ENCODE peak calls at places on chromosomes 6 and 20, in five cellular contexts. R is cardiac muscle cell, A is stomach, Q is progenitor cell of endocrine pancreas, L is fibroblast of mammary gland. O is an unnamed sample.

GRCh38 chr20:5522422-5522821 is 205.7 kb upstream of the PROKR2 start:
- DNase-seq in R (no peak), A (no peak), Q (no peak), L (no peak), O (no peak)

GRCh38 chr6:41505084-41506049 is 40.8 kb upstream of the FOXP4 start:
- DNase-seq in R (peak; percentile 92), A (peak; percentile 75), Q (no peak), L (peak; percentile 69), O (peak; percentile 75)

GRCh38 chr6:10479939-10480700 is 41.0 kb upstream of the GCNT2 start:
- DNase-seq in R (peak; percentile 9), A (no peak), Q (no peak), L (no peak), O (no peak)

GRCh38 chr6:154548130-154548830 is 37.8 kb upstream of the CNKSR3 start:
- DNase-seq in R (peak; percentile 66), A (peak; percentile 49), Q (no peak), L (peak; percentile 47), O (no peak)

GRCh38 chr20:63096681-63097335 is 90.0 kb upstream of the BHLHE23 start:
- DNase-seq in R (no peak), A (no peak), Q (no peak), L (no peak), O (no peak)

GRCh38 chr20:63789836-63790571 is 41.1 kb downstream of the ZBTB46 start:
- DNase-seq in R (no peak), A (no peak), Q (no peak), L (no peak), O (no peak)

GRCh38 chr6:14274552-14275492 is 157.2 kb downstream of the CD83 start:
- DNase-seq in R (no peak), A (no peak), Q (no peak), L (no peak), O (no peak)

GRCh38 chr6:158488065-158488464 is 71.8 kb upstream of the TMEM181 start:
- DNase-seq in R (peak; percentile 91), A (no peak), Q (no peak), L (peak; percentile 98), O (no peak)

GRCh38 chr6:117399924-117400323 is 25.8 kb downstream of the ROS1 start:
- DNase-seq in R (peak; percentile 21), A (no peak), Q (no peak), L (no peak), O (no peak)
- TF ChIP-seq CTCF in R (peak; percentile 38), A (peak; percentile 16), Q (peak; percentile 34), L (peak; percentile 36), O (no peak)

GRCh38 chr6:79943133-79943532 is 4.2 kb downstream of the ELOVL4 start:
- DNase-seq in R (no peak), A (no peak), Q (no peak), L (no peak), O (no peak)

GRCh38 chr6:79946773-79947190 is 571 bp downstream of the ELOVL4 start:
- DNase-seq in R (peak; percentile 24), A (no peak), Q (peak; percentile 17), L (peak; percentile 29), O (no peak)

GRCh38 chr6:79949235-79949634 is 1.9 kb upstream of the ELOVL4 start:
- DNase-seq in R (peak; percentile 82), A (peak; percentile 79), Q (peak; percentile 20), L (peak; percentile 79), O (no peak)

GRCh38 chr6:79947191-79948173 is at the start of gene ELOVL4:
- DNase-seq in R (peak; percentile 88), A (peak; percentile 47), Q (peak; percentile 56), L (peak; percentile 74), O (peak; percentile 74)

DNA sequence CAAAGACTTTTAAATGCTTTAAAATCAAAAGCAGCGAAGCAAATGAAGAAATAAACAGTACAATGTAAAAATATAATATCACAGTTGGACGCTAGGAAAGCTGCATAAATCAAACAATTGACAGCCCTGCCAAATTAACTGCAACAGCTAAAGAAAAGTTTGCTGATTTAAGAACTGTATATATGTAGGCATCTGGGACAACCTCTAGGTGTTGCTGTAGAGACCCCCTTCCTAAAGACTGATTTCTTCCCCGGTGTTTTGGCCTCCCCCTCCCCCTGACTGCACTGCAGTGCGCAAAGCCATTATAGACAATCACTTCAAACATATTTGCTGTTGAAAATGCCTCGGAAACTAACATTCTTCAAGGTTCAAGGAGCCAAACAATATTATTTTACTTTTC is 1.1 kb downstream of the ELOVL4 start:
- DNase-seq in R (peak; percentile 38), A (no peak), Q (no peak), L (peak; percentile 36), O (no peak)
- TF ChIP-seq CTCF in R (peak; percentile 51), A (no peak), Q (peak; percentile 60), L (peak; percentile 52), O (peak; percentile 14)

DNA sequence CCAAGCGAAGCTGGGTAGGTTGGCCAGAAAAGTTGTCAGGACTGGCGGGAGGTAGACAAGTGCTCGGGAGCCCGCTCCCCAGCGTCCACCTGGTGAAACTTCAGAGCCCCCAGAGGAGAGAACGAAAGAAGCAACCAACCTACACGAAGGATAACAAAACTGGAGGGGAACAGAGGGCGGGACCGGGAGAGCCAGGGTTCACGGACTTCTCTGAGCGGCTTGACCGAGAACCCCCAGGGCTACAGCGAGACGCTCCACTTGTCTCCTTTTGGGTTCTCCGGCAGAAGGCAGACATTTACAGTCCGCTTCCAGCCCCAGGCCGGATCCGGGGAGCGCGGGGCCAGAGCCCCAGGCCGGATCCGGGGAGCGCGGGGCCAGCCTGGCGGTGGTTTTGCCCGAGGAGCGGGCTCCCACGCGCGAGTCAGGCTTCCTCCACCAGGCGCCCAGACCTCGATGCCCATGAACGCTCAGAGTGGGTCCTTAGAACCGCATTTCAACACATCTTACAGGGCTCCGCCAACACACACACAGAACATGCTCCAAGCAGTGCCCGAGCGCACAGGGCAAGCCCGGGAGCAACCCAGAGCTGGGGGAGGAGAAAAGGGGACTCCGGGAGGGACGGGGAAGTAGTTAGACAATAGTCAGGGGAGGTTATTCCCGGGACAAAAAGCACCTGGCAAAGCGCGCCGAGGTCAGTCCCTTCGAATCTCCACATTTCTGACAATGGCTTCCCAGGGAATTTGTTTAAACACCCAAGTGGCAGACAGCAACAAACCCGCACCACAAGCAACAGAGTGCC is 1.1 kb downstream of the PTPRK start:
- DNase-seq in R (peak; percentile 52), A (peak; percentile 58), Q (peak; percentile 28), L (peak; percentile 45), O (peak; percentile 21)
- TF ChIP-seq CTCF in R (peak; percentile 9), A (no peak), Q (peak; percentile 35), L (peak; percentile 10), O (no peak)

GRCh38 chr6:118963003-118963402 is 28.0 kb upstream of the MCM9 start:
- DNase-seq in R (peak; percentile 25), A (no peak), Q (no peak), L (peak; percentile 32), O (no peak)
- TF ChIP-seq CTCF in R (peak; percentile 40), A (peak; percentile 12), Q (peak; percentile 33), L (peak; percentile 27), O (no peak)

DNA sequence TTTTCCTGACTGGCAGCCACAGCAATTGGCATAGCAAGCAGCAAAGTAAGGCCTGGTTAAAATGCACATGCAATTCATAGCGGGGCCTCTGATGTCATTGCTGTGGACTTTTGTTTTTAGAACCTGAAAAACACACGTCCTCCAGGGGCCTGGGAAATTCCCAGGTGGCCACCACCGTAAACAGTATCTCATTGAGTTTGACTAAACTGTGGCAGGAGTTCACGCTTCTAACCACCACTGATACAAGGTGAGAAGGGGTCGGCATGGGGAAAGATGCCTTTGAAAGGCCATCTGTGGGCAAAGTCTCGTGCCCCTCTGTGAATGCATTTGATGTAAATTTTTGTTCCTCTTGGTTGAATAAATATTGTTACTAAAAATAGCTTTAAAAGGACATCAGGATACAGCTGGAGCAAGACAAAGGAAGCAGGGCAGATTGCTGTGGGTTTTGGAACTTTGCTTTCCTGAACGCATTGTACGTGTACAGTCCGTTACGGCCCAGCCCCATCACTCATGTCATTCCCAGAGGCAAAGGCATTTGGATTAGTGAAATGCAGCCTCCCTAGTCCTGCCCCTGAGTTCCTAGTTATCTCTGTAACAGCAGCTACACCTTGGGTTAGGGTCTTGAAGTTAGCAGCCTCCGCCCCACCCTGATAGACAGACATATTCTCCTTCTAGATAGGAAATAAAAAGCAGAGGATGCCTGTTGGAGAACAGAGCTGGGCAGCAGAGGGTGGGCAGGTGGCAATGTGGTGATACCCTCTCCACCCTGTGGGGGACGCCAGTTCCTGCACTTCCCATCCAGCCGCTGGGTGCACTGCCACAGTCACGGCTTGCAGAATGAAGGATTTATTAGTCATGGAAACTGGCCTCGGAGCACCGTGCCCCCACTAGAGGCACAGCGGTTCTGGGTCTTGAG is 80.3 kb downstream of the ZDHHC14 start:
- DNase-seq in R (peak; percentile 7), A (no peak), Q (no peak), L (no peak), O (no peak)
- TF ChIP-seq CTCF in R (no peak), A (no peak), Q (peak; percentile 20), L (no peak), O (no peak)

GRCh38 chr6:159968295-159969203 is at the start of gene IGF2R:
- DNase-seq in R (peak; percentile 90), A (peak; percentile 96), Q (peak; percentile 85), L (peak; percentile 78), O (peak; percentile 89)
- TF ChIP-seq CTCF in R (peak; percentile 23), A (no peak), Q (peak; percentile 32), L (no peak), O (peak; percentile 29)

DNA sequence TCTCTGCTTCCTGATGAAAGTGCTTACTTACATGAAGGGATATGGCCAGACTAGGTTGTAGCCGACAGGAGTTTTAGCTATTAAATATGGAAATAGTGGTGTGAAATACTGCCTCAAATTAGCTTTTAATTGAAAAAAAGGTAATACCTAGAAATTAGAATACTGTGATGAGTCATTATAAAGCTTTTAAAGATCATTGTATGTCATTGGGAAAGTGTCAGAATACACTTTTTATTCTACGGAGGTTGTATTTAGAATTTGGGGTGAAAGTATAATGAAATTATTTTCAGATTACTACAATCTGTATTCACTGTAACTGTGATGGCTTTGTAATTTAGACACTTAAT is 2.2 kb downstream of the LOC128125822 start:
- DNase-seq in R (no peak), A (no peak), Q (no peak), L (no peak), O (no peak)
- TF ChIP-seq CTCF in R (no peak), A (no peak), Q (no peak), L (no peak), O (no peak)

O was measured in mesothelial cell of epicardium.